ENCODE peak calls at places on chromosomes 4 and X, in four cellular contexts. N is K562, Y is SK-N-SH, C is GM12878. O is an unnamed sample.

GRCh38 chr4:37825943-37826281 is 574 bp upstream of the PGM2 start:
- DNase-seq in N (peak; percentile 47), C (no peak), Y (peak; percentile 43), O (no peak)

GRCh38 chr4:185902654-185903053 is 90.7 kb upstream of the SORBS2 start:
- DNase-seq in C (no peak), Y (no peak), N (no peak), O (no peak)

GRCh38 chrX:129655547-129656248 is 942 bp upstream of the APLN start:
- DNase-seq in Y (no peak), C (no peak), N (peak; percentile 6), O (peak; percentile 29)

GRCh38 chr4:32462944-32463343 is 1742.8 kb downstream of the PCDH7 start:
- DNase-seq in C (no peak), Y (no peak), N (peak; percentile 2), O (peak; percentile 23)

GRCh38 chr4:158236304-158237030 is 26.2 kb downstream of the TMEM144 start:
- DNase-seq in C (no peak), N (no peak), Y (no peak), O (no peak)

GRCh38 chr4:141329174-141329569 is 108.5 kb downstream of the ZNF330 start:
- DNase-seq in C (no peak), N (no peak), Y (no peak), O (no peak)

GRCh38 chr4:183499389-183499788 is 5.5 kb upstream of the ING2 start:
- DNase-seq in N (no peak), C (no peak), Y (no peak), O (no peak)

GRCh38 chr4:127997534-127998388 is 32.6 kb downstream of the ABHD18 start:
- DNase-seq in Y (no peak), N (no peak), C (peak; percentile 44), O (no peak)

GRCh38 chr4:90078440-90078839 is 48.8 kb upstream of the CCSER1 start:
- DNase-seq in N (no peak), Y (no peak), C (no peak), O (no peak)

GRCh38 chr4:15754323-15754722 is 23.8 kb upstream of the CD38 start:
- DNase-seq in C (no peak), N (no peak), Y (no peak), O (no peak)

GRCh38 chrX:81195712-81196111 is 6.0 kb downstream of the HMGN5 start:
- DNase-seq in C (no peak), N (peak; percentile 63), Y (peak; percentile 38), O (peak; percentile 45)

GRCh38 chrX:101450951-101451350 is 34.3 kb upstream of the ARMCX4 start:
- DNase-seq in N (no peak), Y (no peak), C (no peak), O (no peak)

GRCh38 chrX:71941771-71942170 is 31.1 kb downstream of the NHSL2 start:
- DNase-seq in C (no peak), Y (no peak), N (no peak), O (no peak)

GRCh38 chr4:150010525-150011126 is 67.6 kb upstream of the DCLK2 start:
- DNase-seq in C (no peak), Y (peak; percentile 23), N (peak; percentile 41), O (no peak)

GRCh38 chr4:7766661-7767345 is 172.9 kb downstream of the AFAP1 start:
- DNase-seq in Y (no peak), N (no peak), C (no peak), O (no peak)

GRCh38 chrX:77448170-77448569 is 981 bp downstream of the FGF16 start:
- DNase-seq in Y (no peak), C (no peak), N (no peak), O (peak; percentile 10)

GRCh38 chrX:80246273-80246672 is 174.0 kb upstream of the TENT5D start:
- DNase-seq in Y (peak; percentile 18), C (no peak), N (no peak), O (no peak)

GRCh38 chrX:41666251-41666650 is 22.5 kb upstream of the GPR34 start:
- DNase-seq in N (no peak), C (no peak), Y (no peak), O (no peak)
- TF ChIP-seq USF2 in N (no peak), C (no peak), Y (no peak), O (no peak)

GRCh38 chr4:135927651-135928050 is 1604.6 kb downstream of the PCDH18 start:
- DNase-seq in N (no peak), Y (no peak), C (no peak), O (no peak)
- TF ChIP-seq USF1 in N (no peak), Y (no peak), C (no peak), O (no peak)

DNA sequence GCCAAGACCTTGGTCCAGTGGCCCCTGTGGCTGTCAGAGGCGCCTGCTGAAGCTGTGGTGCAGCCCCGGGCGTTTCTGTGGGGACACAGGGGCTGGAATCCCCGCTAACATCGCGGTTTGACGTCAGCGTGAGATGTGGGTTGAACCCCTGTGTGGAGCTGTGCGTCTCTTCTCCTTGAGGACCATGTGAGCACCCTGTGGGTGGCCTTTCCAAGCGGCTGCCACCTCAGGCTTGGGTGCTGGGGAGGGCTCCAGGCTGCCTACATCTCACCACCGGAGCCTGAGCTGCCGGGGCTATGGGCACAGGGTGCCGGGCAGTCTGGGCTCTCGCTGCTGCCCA is 27.7 kb downstream of the UVSSA start:
- DNase-seq in N (no peak), C (no peak), Y (no peak), O (no peak)
- TF ChIP-seq USF2 in N (no peak), C (no peak), Y (no peak), O (no peak)

GRCh38 chr4:48790581-48790980 is 10.5 kb upstream of the FRYL start:
- DNase-seq in C (no peak), N (no peak), Y (no peak), O (no peak)
- TF ChIP-seq USF1 in C (no peak), N (no peak), Y (no peak), O (no peak)

DNA sequence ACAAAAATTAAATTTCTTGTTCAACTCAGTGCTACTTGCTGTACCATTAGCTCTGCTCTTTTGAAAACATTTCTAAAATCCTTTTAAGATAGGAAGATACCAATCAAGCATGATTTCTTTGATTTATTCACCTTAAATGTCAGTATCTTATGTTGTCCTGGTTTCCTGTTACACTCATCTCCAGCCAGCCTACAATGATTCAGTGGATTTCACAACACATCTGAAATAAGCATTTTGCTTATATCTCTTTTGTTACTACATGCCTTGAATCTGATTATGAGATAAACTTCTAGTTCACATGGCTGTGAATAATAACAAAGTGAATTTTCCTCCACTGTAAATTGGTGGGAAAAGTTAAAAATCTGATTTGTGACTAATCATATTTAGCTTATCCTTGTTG is 112.5 kb upstream of the BMP3 start:
- DNase-seq in N (no peak), Y (no peak), C (no peak), O (no peak)
- TF ChIP-seq USF2 in N (no peak), Y (no peak), C (no peak), O (no peak)

DNA sequence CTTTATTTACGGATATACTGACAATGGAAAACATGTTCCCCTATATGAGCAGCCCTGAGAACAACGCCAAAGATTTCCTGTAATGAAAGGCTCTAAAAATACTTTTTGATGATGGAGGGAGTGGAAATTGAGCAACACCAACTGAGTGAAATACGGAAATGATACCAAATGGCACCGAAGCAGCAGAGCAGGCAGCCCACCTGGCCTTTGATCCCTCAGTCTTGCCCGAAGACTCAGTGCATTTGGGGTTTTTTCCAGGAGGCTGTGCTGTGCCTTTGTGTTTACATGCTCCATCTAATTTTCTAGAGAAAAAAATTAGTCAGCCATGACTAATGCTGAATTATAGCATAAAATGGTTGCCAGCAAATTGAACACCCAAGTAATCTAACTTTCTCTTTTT is 169.9 kb upstream of the RBPJ start:
- DNase-seq in C (no peak), N (no peak), Y (no peak), O (no peak)
- TF ChIP-seq USF1 in C (no peak), N (no peak), Y (no peak), O (no peak)

GRCh38 chr4:156832886-156833285 is 138.7 kb downstream of the PDGFC start:
- DNase-seq in N (no peak), C (no peak), Y (no peak), O (no peak)

GRCh38 chr4:156837625-156838345 is 133.8 kb downstream of the PDGFC start:
- DNase-seq in Y (no peak), N (no peak), C (no peak), O (no peak)

GRCh38 chr4:156838761-156839160 is 132.8 kb downstream of the PDGFC start:
- DNase-seq in Y (no peak), C (no peak), N (no peak), O (no peak)
- TF ChIP-seq USF2 in Y (no peak), C (no peak), N (no peak), O (no peak)

GRCh38 chrX:41276661-41277506 is 57.1 kb upstream of the DDX3X start:
- DNase-seq in C (no peak), Y (no peak), N (no peak), O (no peak)

GRCh38 chrX:41273638-41274037 is 60.3 kb upstream of the DDX3X start:
- DNase-seq in N (no peak), C (no peak), Y (no peak), O (no peak)

GRCh38 chrX:41275661-41276609 is 58.0 kb upstream of the DDX3X start:
- DNase-seq in N (peak; percentile 55), C (no peak), Y (peak; percentile 93), O (peak; percentile 54)
- TF ChIP-seq USF1 in N (no peak), C (no peak), Y (no peak), O (no peak)

DNA sequence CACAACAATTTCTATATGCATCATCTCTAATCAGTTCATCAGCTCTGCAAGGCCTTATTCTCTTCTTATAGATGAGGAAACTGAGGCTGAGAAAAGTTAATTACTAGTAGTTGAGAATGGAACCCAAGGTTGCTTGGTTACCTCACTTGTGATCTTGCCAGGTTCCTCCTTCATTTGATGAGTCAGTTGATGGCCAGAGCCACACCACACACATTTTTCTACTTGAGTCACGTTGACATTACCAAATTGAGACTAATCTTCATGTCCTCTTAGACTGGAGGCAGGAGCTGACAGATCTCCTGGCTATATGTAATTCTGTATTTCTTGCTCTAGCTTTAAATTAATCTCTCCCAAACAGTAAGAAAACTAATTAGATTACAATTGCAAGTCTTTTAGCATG is 428.4 kb downstream of the AFF2 start:
- DNase-seq in C (no peak), Y (no peak), N (no peak), O (no peak)
- TF ChIP-seq USF2 in C (no peak), Y (no peak), N (no peak), O (no peak)

GRCh38 chrX:47264507-47265173 is 31.8 kb downstream of the USP11 start:
- DNase-seq in Y (no peak), N (peak; percentile 21), C (no peak), O (no peak)
- TF ChIP-seq USF1 in Y (no peak), N (no peak), C (no peak), O (no peak)